ENCODE peak calls at places on chromosome 19, in nine cellular contexts. N is brain microvascular endothelial cell, X is dorsolateral prefrontal cortex, U is psoas muscle, L is thoracic aorta, E is lung, T is CD14-positive monocyte, M is glutamatergic neuron, F is GM13977. I is an unnamed sample.

GRCh38 chr19:33429891-33430673 is 56.6 kb downstream of the CEBPG start:
- DNase-seq in N (no peak), X (peak), U (no peak), L (no peak), E (no peak), T (peak), M (peak), F (no peak), I (no peak)

GRCh38 chr19:42529248-42529764 is 1.0 kb upstream of the CEACAM1 start:
- DNase-seq in N (peak), X (peak), U (peak), L (no peak), E (peak), T (peak), M (peak), F (peak), I (no peak)

GRCh38 chr19:582497-583197 is 7.0 kb upstream of the HCN2 start:
- DNase-seq in N (no peak), X (no peak), U (peak), L (no peak), E (no peak), T (no peak), M (no peak), F (no peak), I (peak)

GRCh38 chr19:51808333-51808986 is 13.5 kb downstream of the FPR3 start:
- DNase-seq in N (no peak), X (no peak), U (no peak), L (no peak), E (no peak), T (no peak), M (no peak), F (no peak), I (peak)

GRCh38 chr19:18940791-18941627 is at the start of gene HOMER3:
- DNase-seq in N (peak), X (no peak), U (peak), L (peak), E (peak), T (peak), M (peak), F (peak), I (peak)

GRCh38 chr19:43541920-43542650 is 9.1 kb downstream of the ZNF575 start:
- DNase-seq in N (no peak), X (no peak), U (no peak), L (no peak), E (no peak), T (no peak), M (no peak), F (no peak), I (no peak)

GRCh38 chr19:35689836-35690235 is 14.5 kb upstream of the ZBTB32 start:
- DNase-seq in N (no peak), X (no peak), U (no peak), L (no peak), E (no peak), T (no peak), M (no peak), F (no peak), I (no peak)

GRCh38 chr19:57191141-57192063 is at the start of gene ZNF264:
- DNase-seq in N (peak), X (peak), U (peak), L (peak), E (peak), T (peak), M (peak), F (peak), I (peak)

GRCh38 chr19:58037927-58038687 is 4.3 kb downstream of the ZSCAN1 start:
- DNase-seq in N (no peak), X (peak), U (no peak), L (no peak), E (no peak), T (no peak), M (no peak), F (no peak), I (no peak)

GRCh38 chr19:35736913-35737886 is 5.1 kb downstream of the IGFLR1 start:
- DNase-seq in N (no peak), X (no peak), U (no peak), L (no peak), E (no peak), T (no peak), M (no peak), F (peak), I (no peak)

GRCh38 chr19:35715981-35716734 is 1.6 kb upstream of the KMT2B start:
- DNase-seq in N (peak), X (no peak), U (peak), L (no peak), E (peak), T (no peak), M (no peak), F (no peak), I (peak)

GRCh38 chr19:35609881-35610353 is 2.6 kb upstream of the HAUS5 start:
- DNase-seq in N (no peak), X (no peak), U (no peak), L (no peak), E (no peak), T (peak), M (no peak), F (peak), I (no peak)

GRCh38 chr19:48480151-48480475 is 10.9 kb downstream of the CYTH2 start:
- DNase-seq in N (no peak), X (peak), U (peak), L (no peak), E (no peak), T (no peak), M (no peak), F (no peak), I (no peak)

GRCh38 chr19:58361900-58362271 is 665 bp downstream of the ZNF497 start:
- DNase-seq in N (no peak), X (no peak), U (peak), L (no peak), E (peak), T (no peak), M (peak), F (peak), I (no peak)

GRCh38 chr19:6761053-6761676 is 6.1 kb downstream of the SH2D3A start:
- DNase-seq in N (no peak), X (no peak), U (no peak), L (no peak), E (no peak), T (no peak), M (no peak), F (no peak), I (no peak)

GRCh38 chr19:37007587-37008220 is 70.5 kb upstream of the ZNF420 start:
- DNase-seq in N (peak), X (no peak), U (peak), L (no peak), E (peak), T (no peak), M (peak), F (no peak), I (no peak)

GRCh38 chr19:51568456-51568855 is 2.6 kb upstream of the ZNF175 start:
- DNase-seq in N (no peak), X (no peak), U (no peak), L (no peak), E (no peak), T (no peak), M (no peak), F (no peak), I (peak)

GRCh38 chr19:22619932-22620331 is 14.2 kb upstream of the ZNF492 start:
- DNase-seq in N (no peak), X (no peak), U (no peak), L (no peak), E (no peak), T (no peak), M (no peak), F (no peak), I (no peak)

GRCh38 chr19:11460207-11460606 is 20.6 kb downstream of the ELAVL3 start:
- DNase-seq in N (no peak), X (no peak), U (no peak), L (no peak), E (no peak), T (no peak), M (no peak), F (no peak), I (no peak)

GRCh38 chr19:35524181-35524838 is 3.8 kb downstream of the SBSN start:
- DNase-seq in N (no peak), X (no peak), U (no peak), L (no peak), E (no peak), T (no peak), M (no peak), F (no peak), I (no peak)

GRCh38 chr19:43572172-43572588 is 3.1 kb downstream of the XRCC1 start:
- DNase-seq in N (no peak), X (no peak), U (no peak), L (no peak), E (no peak), T (no peak), M (no peak), F (no peak), I (no peak)

GRCh38 chr19:6021878-6022569 is 44.1 kb upstream of the RANBP3 start:
- DNase-seq in N (peak), X (peak), U (peak), L (no peak), E (peak), T (peak), M (peak), F (peak), I (peak)

GRCh38 chr19:35330475-35330874 is 1.5 kb downstream of the CD22 start:
- DNase-seq in N (no peak), X (no peak), U (no peak), L (no peak), E (no peak), T (no peak), M (no peak), F (peak), I (no peak)

GRCh38 chr19:35249848-35250711 is 1.3 kb downstream of the LSR start:
- DNase-seq in N (no peak), X (no peak), U (no peak), L (no peak), E (peak), T (no peak), M (no peak), F (no peak), I (no peak)

GRCh38 chr19:58570770-58571574 is 2.2 kb downstream of the MZF1 start:
- DNase-seq in N (no peak), X (peak), U (peak), L (no peak), E (no peak), T (peak), M (no peak), F (no peak), I (no peak)

GRCh38 chr19:44738603-44739585 is 9.6 kb upstream of the BCL3 start:
- DNase-seq in N (no peak), X (no peak), U (no peak), L (no peak), E (no peak), T (peak), M (no peak), F (no peak), I (no peak)

GRCh38 chr19:44738161-44738535 is 10.4 kb upstream of the BCL3 start:
- DNase-seq in N (no peak), X (no peak), U (no peak), L (no peak), E (no peak), T (no peak), M (no peak), F (no peak), I (no peak)

GRCh38 chr19:44741258-44741731 is 7.2 kb upstream of the BCL3 start:
- DNase-seq in N (no peak), X (no peak), U (no peak), L (no peak), E (no peak), T (no peak), M (no peak), F (no peak), I (no peak)

GRCh38 chr19:44741841-44742352 is 6.6 kb upstream of the BCL3 start:
- DNase-seq in N (peak), X (peak), U (peak), L (peak), E (peak), T (peak), M (no peak), F (no peak), I (peak)

DNA sequence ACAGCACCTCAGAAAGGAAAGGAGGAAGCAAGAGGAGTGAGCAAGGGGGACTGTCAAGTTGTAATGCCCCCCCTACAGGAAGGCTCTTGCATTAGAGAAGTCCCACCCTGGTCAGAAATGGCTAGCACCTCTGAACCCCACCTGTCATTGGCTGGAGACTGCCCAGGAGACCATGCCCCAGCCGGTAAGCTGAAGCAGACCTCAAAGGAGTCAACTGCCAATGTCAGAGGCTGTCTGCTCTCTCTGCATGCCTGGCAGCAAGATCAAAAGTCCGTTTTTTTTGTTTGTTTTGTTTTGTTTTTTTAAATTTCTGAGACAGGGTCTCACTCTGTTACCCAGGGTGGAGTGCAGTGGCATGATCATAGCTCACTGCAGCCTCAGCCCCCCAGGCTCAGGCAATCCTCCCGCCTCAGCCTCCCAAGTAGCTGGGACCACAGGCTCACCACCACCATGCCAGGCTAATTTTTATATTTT is 8.1 kb upstream of the BCL3 start:
- DNase-seq in N (no peak), X (no peak), U (no peak), L (no peak), E (no peak), T (no peak), M (no peak), F (no peak), I (no peak)
- TF ChIP-seq CTCF in N (peak), X (no peak), U (no peak), L (no peak), E (no peak), T (no peak), M (no peak), F (peak), I (peak)

GRCh38 chr19:38933544-38933943 is 2.8 kb downstream of the MRPS12 start:
- DNase-seq in N (no peak), X (no peak), U (no peak), L (no peak), E (no peak), T (no peak), M (no peak), F (no peak), I (no peak)

GRCh38 chr19:38930776-38931761 is at the start of gene MRPS12:
- DNase-seq in N (peak), X (peak), U (peak), L (peak), E (peak), T (peak), M (peak), F (peak), I (peak)

GRCh38 chr19:38928406-38929001 is 2.1 kb downstream of the SARS2 start:
- DNase-seq in N (no peak), X (no peak), U (no peak), L (no peak), E (no peak), T (no peak), M (no peak), F (no peak), I (no peak)

GRCh38 chr19:38929929-38930775 is at the start of gene SARS2:
- DNase-seq in N (peak), X (peak), U (peak), L (peak), E (peak), T (peak), M (peak), F (peak), I (peak)

GRCh38 chr19:38932425-38933179 is 1.9 kb downstream of the MRPS12 start:
- DNase-seq in N (peak), X (no peak), U (no peak), L (no peak), E (no peak), T (no peak), M (no peak), F (peak), I (no peak)
- TF ChIP-seq CTCF in N (peak), X (no peak), U (peak), L (no peak), E (no peak), T (peak), M (peak), F (peak), I (peak)

GRCh38 chr19:50005428-50005827 is 19.7 kb downstream of the VRK3 start:
- DNase-seq in N (no peak), X (no peak), U (no peak), L (no peak), E (no peak), T (no peak), M (no peak), F (no peak), I (no peak)
- TF ChIP-seq CTCF in N (no peak), X (no peak), U (no peak), L (no peak), E (no peak), T (no peak), M (no peak), F (no peak), I (no peak)

DNA sequence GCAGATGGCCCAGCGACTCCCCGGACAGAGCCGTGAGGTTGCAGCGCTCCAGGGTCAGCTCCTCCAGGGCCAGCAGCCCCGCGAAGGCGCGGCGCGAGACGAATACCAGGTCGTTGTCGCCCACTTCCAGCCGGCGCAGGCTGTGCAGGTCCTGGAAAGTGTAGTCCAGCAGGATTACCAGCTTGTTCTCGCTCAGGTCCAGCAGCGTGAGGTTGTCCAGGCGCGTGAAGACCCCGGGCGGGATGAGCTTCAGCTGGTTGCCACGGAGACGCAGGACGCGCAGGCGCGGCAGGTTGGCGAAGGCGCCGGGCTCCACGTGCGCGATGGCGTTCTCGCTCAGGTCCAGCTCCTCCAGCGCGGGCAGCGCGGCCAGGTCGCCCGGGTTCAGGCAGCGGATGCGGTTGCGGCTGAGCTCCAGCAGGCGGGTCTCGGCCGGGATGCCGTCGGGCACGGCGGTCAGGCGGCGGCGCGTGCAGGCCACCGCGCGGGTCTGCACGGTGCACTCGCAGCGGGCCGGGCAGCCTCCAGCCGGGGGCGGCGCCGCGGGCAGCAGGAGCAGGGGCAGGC is 9.3 kb upstream of the PEAK3 start:
- DNase-seq in N (no peak), X (no peak), U (no peak), L (no peak), E (no peak), T (no peak), M (peak), F (no peak), I (no peak)
- TF ChIP-seq CTCF in N (no peak), X (no peak), U (no peak), L (no peak), E (no peak), T (no peak), M (peak), F (no peak), I (no peak)

DNA sequence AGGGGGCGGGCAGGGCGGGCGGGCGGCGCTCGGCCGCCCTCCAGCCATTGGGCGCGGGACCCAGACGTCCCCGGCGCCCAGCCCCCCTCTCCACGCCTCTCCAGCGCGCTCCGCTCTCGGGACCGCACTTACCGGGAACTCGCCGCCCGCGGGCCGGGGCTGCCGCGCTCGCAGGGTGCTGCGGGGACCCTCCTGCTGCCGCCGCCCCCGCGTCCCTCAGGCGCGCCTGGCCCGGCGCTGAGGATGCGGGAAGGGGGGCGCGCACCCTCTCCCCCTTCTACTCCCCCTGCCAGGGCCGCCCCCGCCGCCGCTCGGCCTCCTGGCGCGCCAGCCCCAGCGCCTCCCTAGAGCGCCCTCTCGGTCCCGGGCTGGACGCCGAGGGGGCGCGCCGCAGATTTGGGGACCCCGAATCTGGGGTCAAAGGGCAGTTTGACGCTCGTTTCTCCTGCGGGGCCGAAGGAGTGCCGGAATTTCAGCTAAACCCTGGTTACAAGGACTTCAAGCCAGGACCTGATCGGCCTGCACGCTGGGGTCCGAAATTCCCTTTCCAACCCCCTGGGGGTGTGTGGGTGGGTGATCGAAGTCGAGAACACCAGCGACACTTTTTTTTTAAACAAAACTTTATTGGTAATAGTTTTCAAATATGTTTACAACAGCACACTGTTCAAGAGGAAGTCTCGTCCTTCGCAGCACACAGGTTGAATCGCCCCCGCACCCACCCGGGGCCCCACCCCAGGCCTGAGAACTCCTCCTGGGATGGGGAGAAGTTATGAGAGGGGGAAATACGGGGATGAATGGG is 734 bp upstream of the SAMD1 start:
- DNase-seq in N (peak), X (no peak), U (no peak), L (no peak), E (no peak), T (no peak), M (peak), F (peak), I (peak)
- TF ChIP-seq CTCF in N (peak), X (peak), U (no peak), L (peak), E (no peak), T (no peak), M (peak), F (peak), I (peak)

DNA sequence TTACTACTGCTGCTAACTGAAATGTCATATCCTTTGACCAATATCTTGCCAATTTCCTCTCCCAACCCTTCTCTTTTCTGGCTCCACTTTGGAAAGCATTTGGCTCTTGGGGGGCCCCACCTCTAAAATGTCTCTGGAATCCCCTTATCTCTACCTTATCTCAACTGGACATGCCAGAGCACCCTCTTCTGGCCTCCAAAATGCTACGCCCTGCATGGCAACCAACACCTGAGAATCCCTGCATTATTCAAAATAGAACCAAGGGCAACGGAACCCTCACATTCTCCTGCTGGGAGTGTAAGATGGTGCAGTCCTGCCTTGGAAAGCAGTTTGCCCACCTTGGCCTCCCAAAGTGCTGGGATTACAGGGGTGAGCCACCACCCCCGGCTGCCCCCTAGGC is 35.3 kb downstream of the CERS4 start:
- DNase-seq in N (no peak), X (no peak), U (no peak), L (no peak), E (no peak), T (no peak), M (no peak), F (no peak), I (no peak)
- TF ChIP-seq CTCF in N (no peak), X (no peak), U (no peak), L (no peak), E (no peak), T (no peak), M (no peak), F (no peak), I (no peak)